ENCODE peak calls at places on chromosome 1, in nine cellular contexts. Q, H, D, X, E, Z, J, P and I are unnamed samples. For H3K27me3 and H3K4me1, the result is how much of the 10 kb centered on the place peaks cover.

GRCh38 chr1:218473527-218473926 is 128.4 kb downstream of the TGFB2 start:
- DNase-seq in P (no peak), H (no peak), D (no peak), X (no peak), Q (no peak), Z (peak), E (no peak), J (no peak), I (no peak)

GRCh38 chr1:236536540-236536939 is 12.8 kb downstream of the LGALS8 start:
- DNase-seq in X (no peak), Q (no peak), E (no peak), Z (no peak), P (no peak), J (no peak), H (no peak), D (no peak), I (no peak)

GRCh38 chr1:193438771-193439170 is 252.4 kb upstream of the B3GALT2 start:
- DNase-seq in P (no peak), E (no peak), D (no peak), J (no peak), H (no peak), Q (no peak), Z (no peak), X (no peak), I (no peak)

GRCh38 chr1:24762133-24762676 is 17.0 kb downstream of the CLIC4 start:
- DNase-seq in D (no peak), E (no peak), H (no peak), J (no peak), P (no peak), X (no peak), Z (peak), Q (no peak), I (no peak)

GRCh38 chr1:246784621-246785535 is 60.7 kb downstream of the SCCPDH start:
- DNase-seq in P (no peak), X (no peak), Z (peak), D (no peak), Q (no peak), H (no peak), E (peak), J (no peak), I (no peak)

GRCh38 chr1:115660151-115660550 is 18.4 kb downstream of the VANGL1 start:
- DNase-seq in X (no peak), J (no peak), D (no peak), H (no peak), P (no peak), Z (no peak), E (no peak), Q (no peak), I (no peak)

GRCh38 chr1:11851171-11851570 is 3.6 kb upstream of the NPPA start:
- DNase-seq in D (no peak), Q (no peak), J (no peak), H (no peak), X (no peak), Z (no peak), P (no peak), E (no peak), I (no peak)

GRCh38 chr1:24266398-24266941 is 52.7 kb upstream of the GRHL3 start:
- DNase-seq in X (no peak), H (no peak), Z (peak), E (no peak), D (peak), J (no peak), P (peak), Q (no peak), I (no peak)

GRCh38 chr1:62784509-62785365 is 805 bp downstream of the ATG4C start:
- DNase-seq in X (peak), P (no peak), J (no peak), E (peak), Z (peak), H (no peak), Q (no peak), D (no peak), I (no peak)

GRCh38 chr1:201713093-201713810 is 115.7 kb upstream of the IPO9 start:
- DNase-seq in Q (peak), H (peak), P (peak), E (no peak), Z (peak), X (no peak), J (no peak), D (peak), I (no peak)

GRCh38 chr1:155978325-155978972 is at the start of gene ARHGEF2:
- DNase-seq in H (peak), Z (peak), J (peak), X (peak), Q (peak), E (peak), D (peak), P (peak), I (peak)

GRCh38 chr1:111742938-111743549 is 3.8 kb upstream of the INKA2 start:
- DNase-seq in X (no peak), D (no peak), P (no peak), Z (peak), H (no peak), Q (no peak), J (no peak), E (no peak), I (no peak)

DNA sequence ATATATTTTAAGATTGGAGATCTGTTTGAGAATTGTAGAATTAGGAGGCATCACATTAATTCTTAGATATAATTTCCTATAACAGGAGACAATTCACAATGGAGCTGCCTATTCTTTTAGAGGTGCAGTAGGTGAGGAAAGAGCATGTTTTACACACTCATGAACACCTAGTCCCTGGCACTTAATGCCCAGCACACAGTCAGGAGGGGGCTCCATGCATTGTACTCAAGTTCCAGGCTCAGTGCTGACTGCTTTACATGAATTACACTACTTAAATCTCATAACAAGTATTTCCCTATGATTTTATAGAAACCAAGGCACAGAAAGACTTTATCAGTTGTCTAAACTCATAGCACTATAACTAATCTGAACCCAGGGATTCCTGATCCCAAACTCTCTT is 360 bp upstream of the GBP3 start:
- DNase-seq in H (no peak), J (no peak), D (no peak), Z (no peak), X (no peak), Q (no peak), P (no peak), E (no peak), I (no peak)
- H3K4me3 ChIP-seq in H (no peak), J (peak), D (peak), Z (peak), X (peak), Q (no peak), P (peak), E (peak), I (peak)

GRCh38 chr1:3599286-3599811 is 12.0 kb downstream of the MEGF6 start:
- DNase-seq in Q (no peak), H (no peak), D (no peak), Z (no peak), P (no peak), J (no peak), E (no peak), X (peak), I (no peak)
- H3K27me3 ChIP-seq in Q (under half), H (under half), D (under half), Z (under half), P (under half), J (under half), E (under half), X (under half), I (under half)

GRCh38 chr1:180917306-180918065 is 4.8 kb downstream of the KIAA1614 start:
- DNase-seq in J (no peak), Q (no peak), E (no peak), H (no peak), Z (peak), D (no peak), X (no peak), P (no peak), I (no peak)

GRCh38 chr1:180919183-180919700 is 6.5 kb downstream of the KIAA1614 start:
- DNase-seq in H (no peak), Z (no peak), X (no peak), P (no peak), D (no peak), J (no peak), Q (no peak), E (no peak), I (no peak)

GRCh38 chr1:180916771-180917170 is 4.1 kb downstream of the KIAA1614 start:
- DNase-seq in Z (no peak), J (no peak), H (no peak), P (no peak), E (no peak), X (peak), D (no peak), Q (no peak), I (no peak)

GRCh38 chr1:180920193-180920592 is 7.5 kb downstream of the KIAA1614 start:
- DNase-seq in H (no peak), X (no peak), Q (no peak), Z (no peak), D (no peak), P (no peak), J (no peak), E (no peak), I (no peak)

GRCh38 chr1:180918519-180918918 is 5.8 kb downstream of the KIAA1614 start:
- DNase-seq in H (no peak), Z (no peak), X (no peak), D (no peak), J (no peak), E (no peak), Q (no peak), P (no peak), I (no peak)
- H3K4me1 ChIP-seq in H (under half), Z (under half), X (under half), D (under half), J (under half), E (under half), Q (under half), P (under half), I (under half)

GRCh38 chr1:40363721-40364120 is 9.8 kb upstream of the SMAP2 start:
- DNase-seq in D (no peak), P (no peak), X (no peak), E (no peak), J (no peak), Z (no peak), Q (no peak), H (no peak), I (no peak)
- H3K4me3 ChIP-seq in D (no peak), P (no peak), X (no peak), E (no peak), J (no peak), Z (no peak), Q (no peak), H (no peak), I (no peak)

GRCh38 chr1:40789342-40789598 is 5.7 kb downstream of the KCNQ4 start:
- DNase-seq in J (no peak), P (no peak), X (no peak), Z (no peak), E (no peak), H (no peak), D (no peak), Q (no peak), I (no peak)

GRCh38 chr1:40789675-40790430 is 6.3 kb downstream of the KCNQ4 start:
- DNase-seq in D (no peak), J (no peak), Q (no peak), P (no peak), E (no peak), X (no peak), H (no peak), Z (no peak), I (no peak)

GRCh38 chr1:40794048-40794447 is 10.5 kb downstream of the KCNQ4 start:
- DNase-seq in Z (no peak), H (no peak), Q (no peak), P (no peak), E (no peak), D (no peak), J (no peak), X (no peak), I (no peak)

GRCh38 chr1:40793617-40794016 is 10.0 kb downstream of the KCNQ4 start:
- DNase-seq in D (no peak), X (no peak), H (no peak), Q (no peak), J (no peak), Z (no peak), P (no peak), E (no peak), I (no peak)

GRCh38 chr1:40792036-40792435 is 8.4 kb downstream of the KCNQ4 start:
- DNase-seq in J (no peak), X (no peak), H (no peak), D (no peak), Q (no peak), P (no peak), E (no peak), Z (no peak), I (no peak)
- H3K27me3 ChIP-seq in J (under half), X (under half), H (under half), D (under half), Q (under half), P (under half), E (under half), Z (half or more), I (under half)